ENCODE peak calls at places on chromosome 14, in five cellular contexts. A is DMS153; K is cardiac septum; Q is fibroblast of villous mesenchyme; J is stimulated activated CD4-positive, alpha-beta T cell treated with anti-CD3 and anti-CD28 coated beads, Interleukin-1b, Interleukin-23, amount 100 ng/mL, for 1 hour. H is an unnamed sample.

GRCh38 chr14:51327376-51327775 is 87.3 kb downstream of the TMX1 start:
- DNase-seq in A (no peak), K (no peak), Q (no peak), J (no peak), H (no peak)

GRCh38 chr14:65015391-65015790 is 28.7 kb downstream of the FNTB start:
- DNase-seq in A (no peak), K (no peak), Q (no peak), J (no peak), H (no peak)

GRCh38 chr14:93207468-93208308 is 632 bp downstream of the UBR7 start:
- DNase-seq in A (no peak), K (peak), Q (peak), J (no peak), H (no peak)

GRCh38 chr14:53953002-53953827 is 3.4 kb downstream of the BMP4 start:
- DNase-seq in A (peak), K (peak), Q (peak), J (no peak), H (peak)

GRCh38 chr14:28142400-28143015 is 624.1 kb upstream of the FOXG1 start:
- DNase-seq in A (peak), K (no peak), Q (no peak), J (no peak), H (no peak)

GRCh38 chr14:72652179-72652578 is 241.7 kb downstream of the DPF3 start:
- DNase-seq in A (no peak), K (no peak), Q (no peak), J (no peak), H (no peak)

GRCh38 chr14:39488600-39488999 is 56.4 kb upstream of the FBXO33 start:
- DNase-seq in A (peak), K (no peak), Q (no peak), J (no peak), H (no peak)

GRCh38 chr14:39469094-39469710 is 37.0 kb upstream of the FBXO33 start:
- DNase-seq in A (no peak), K (no peak), Q (peak), J (no peak), H (no peak)

GRCh38 chr14:55122441-55122986 is 6.5 kb upstream of the LGALS3 start:
- DNase-seq in A (peak), K (peak), Q (no peak), J (no peak), H (no peak)

H was measured in cortex of kidney.